ENCODE peak calls at places on chromosomes 4 and X, in seven cellular contexts. One of them, this sample, is unnamed.

GRCh38 chr4:1408418-1408817 is 2.2 kb upstream of the NKX1-1 start:
- DNase-seq in lower lobe of right lung: peak; percentile 29
- DNase-seq in naive thymus-derived CD4-positive, alpha-beta T cell: no peak
- DNase-seq in GM23248: no peak
- DNase-seq in SJCRH30: no peak
- DNase-seq in colonic mucosa: no peak
- DNase-seq in testis: no peak
- DNase-seq in this sample: no peak

GRCh38 chr4:11805837-11806236 is 377.1 kb upstream of the HS3ST1 start:
- DNase-seq in lower lobe of right lung: no peak
- DNase-seq in naive thymus-derived CD4-positive, alpha-beta T cell: no peak
- DNase-seq in GM23248: peak; percentile 2
- DNase-seq in SJCRH30: no peak
- DNase-seq in colonic mucosa: no peak
- DNase-seq in testis: no peak
- DNase-seq in this sample: no peak

GRCh38 chr4:6473264-6474052 is 1.0 kb upstream of the PPP2R2C start:
- DNase-seq in lower lobe of right lung: no peak
- DNase-seq in naive thymus-derived CD4-positive, alpha-beta T cell: no peak
- DNase-seq in GM23248: no peak
- DNase-seq in SJCRH30: no peak
- DNase-seq in colonic mucosa: peak; percentile 12
- DNase-seq in testis: no peak
- DNase-seq in this sample: no peak

GRCh38 chr4:163598028-163598427 is 103.5 kb downstream of the TMA16 start:
- DNase-seq in lower lobe of right lung: no peak
- DNase-seq in naive thymus-derived CD4-positive, alpha-beta T cell: no peak
- DNase-seq in GM23248: no peak
- DNase-seq in SJCRH30: no peak
- DNase-seq in colonic mucosa: no peak
- DNase-seq in testis: no peak
- DNase-seq in this sample: no peak

GRCh38 chr4:82372502-82372873 is 1.3 kb downstream of the HNRNPD start:
- DNase-seq in lower lobe of right lung: no peak
- DNase-seq in naive thymus-derived CD4-positive, alpha-beta T cell: peak; percentile 34
- DNase-seq in GM23248: peak; percentile 58
- DNase-seq in SJCRH30: peak; percentile 61
- DNase-seq in colonic mucosa: peak; percentile 66
- DNase-seq in testis: peak; percentile 73
- DNase-seq in this sample: peak; percentile 71

GRCh38 chrX:54808109-54808604 is 612 bp downstream of the MAGED2 start:
- DNase-seq in lower lobe of right lung: no peak
- DNase-seq in naive thymus-derived CD4-positive, alpha-beta T cell: no peak
- DNase-seq in GM23248: peak; percentile 53
- DNase-seq in SJCRH30: peak; percentile 76
- DNase-seq in colonic mucosa: peak; percentile 72
- DNase-seq in testis: peak; percentile 85
- DNase-seq in this sample: peak; percentile 61

GRCh38 chrX:97334850-97335249 is 451.1 kb downstream of the RPA4 start:
- DNase-seq in lower lobe of right lung: no peak
- DNase-seq in naive thymus-derived CD4-positive, alpha-beta T cell: no peak
- DNase-seq in GM23248: no peak
- DNase-seq in SJCRH30: no peak
- DNase-seq in colonic mucosa: no peak
- DNase-seq in testis: no peak
- DNase-seq in this sample: no peak

GRCh38 chr4:73223258-73223651 is 35.3 kb downstream of the ANKRD17 start:
- DNase-seq in lower lobe of right lung: no peak
- DNase-seq in naive thymus-derived CD4-positive, alpha-beta T cell: no peak
- DNase-seq in GM23248: no peak
- DNase-seq in SJCRH30: no peak
- DNase-seq in colonic mucosa: no peak
- DNase-seq in testis: no peak
- DNase-seq in this sample: no peak

GRCh38 chrX:35380808-35381700 is 417.1 kb upstream of the MAGEB16 start:
- DNase-seq in lower lobe of right lung: no peak
- DNase-seq in naive thymus-derived CD4-positive, alpha-beta T cell: no peak
- DNase-seq in GM23248: peak; percentile 28
- DNase-seq in SJCRH30: no peak
- DNase-seq in colonic mucosa: no peak
- DNase-seq in testis: peak; percentile 17
- DNase-seq in this sample: no peak

GRCh38 chrX:101260435-101260834 is 30.7 kb downstream of the TAF7L start:
- DNase-seq in lower lobe of right lung: no peak
- DNase-seq in naive thymus-derived CD4-positive, alpha-beta T cell: no peak
- DNase-seq in GM23248: peak; percentile 29
- DNase-seq in SJCRH30: no peak
- DNase-seq in colonic mucosa: no peak
- DNase-seq in testis: peak; percentile 48
- DNase-seq in this sample: no peak

GRCh38 chr4:52577285-52577968 is 81.7 kb downstream of the USP46 start:
- DNase-seq in lower lobe of right lung: no peak
- DNase-seq in naive thymus-derived CD4-positive, alpha-beta T cell: no peak
- DNase-seq in GM23248: peak; percentile 52
- DNase-seq in SJCRH30: no peak
- DNase-seq in colonic mucosa: no peak
- DNase-seq in testis: no peak
- DNase-seq in this sample: no peak

GRCh38 chr4:82739292-82740190 is 59.1 kb downstream of the SCD5 start:
- DNase-seq in lower lobe of right lung: peak; percentile 80
- DNase-seq in naive thymus-derived CD4-positive, alpha-beta T cell: peak; percentile 43
- DNase-seq in GM23248: peak; percentile 66
- DNase-seq in SJCRH30: peak; percentile 40
- DNase-seq in colonic mucosa: peak; percentile 81
- DNase-seq in testis: peak; percentile 64
- DNase-seq in this sample: no peak

GRCh38 chr4:75141162-75141561 is 208.2 kb downstream of the PARM1 start:
- DNase-seq in lower lobe of right lung: no peak
- DNase-seq in naive thymus-derived CD4-positive, alpha-beta T cell: no peak
- DNase-seq in GM23248: no peak
- DNase-seq in SJCRH30: peak; percentile 13
- DNase-seq in colonic mucosa: no peak
- DNase-seq in testis: no peak
- DNase-seq in this sample: no peak

GRCh38 chr4:47713156-47713834 is 124.6 kb downstream of the CORIN start:
- DNase-seq in lower lobe of right lung: no peak
- DNase-seq in naive thymus-derived CD4-positive, alpha-beta T cell: no peak
- DNase-seq in GM23248: no peak
- DNase-seq in SJCRH30: no peak
- DNase-seq in colonic mucosa: no peak
- DNase-seq in testis: no peak
- DNase-seq in this sample: no peak

GRCh38 chr4:39855909-39856512 is 121.7 kb downstream of the PDS5A start:
- DNase-seq in lower lobe of right lung: no peak
- DNase-seq in naive thymus-derived CD4-positive, alpha-beta T cell: no peak
- DNase-seq in GM23248: peak; percentile 53
- DNase-seq in SJCRH30: no peak
- DNase-seq in colonic mucosa: no peak
- DNase-seq in testis: no peak
- DNase-seq in this sample: no peak

GRCh38 chr4:19776021-19776459 is 475.7 kb upstream of the SLIT2 start:
- DNase-seq in lower lobe of right lung: no peak
- DNase-seq in naive thymus-derived CD4-positive, alpha-beta T cell: no peak
- DNase-seq in GM23248: peak; percentile 89
- DNase-seq in SJCRH30: no peak
- DNase-seq in colonic mucosa: no peak
- DNase-seq in testis: no peak
- DNase-seq in this sample: no peak

GRCh38 chrX:7204619-7205018 is 56.7 kb upstream of the PUDP start:
- DNase-seq in lower lobe of right lung: no peak
- DNase-seq in naive thymus-derived CD4-positive, alpha-beta T cell: no peak
- DNase-seq in GM23248: no peak
- DNase-seq in SJCRH30: no peak
- DNase-seq in colonic mucosa: no peak
- DNase-seq in testis: no peak
- DNase-seq in this sample: no peak

GRCh38 chr4:166458756-166459155 is 585.7 kb downstream of the TLL1 start:
- DNase-seq in lower lobe of right lung: no peak
- DNase-seq in naive thymus-derived CD4-positive, alpha-beta T cell: no peak
- DNase-seq in GM23248: peak; percentile 12
- DNase-seq in SJCRH30: no peak
- DNase-seq in colonic mucosa: no peak
- DNase-seq in testis: no peak
- DNase-seq in this sample: no peak

GRCh38 chr4:90419124-90419711 is 292.0 kb downstream of the CCSER1 start:
- DNase-seq in lower lobe of right lung: no peak
- DNase-seq in naive thymus-derived CD4-positive, alpha-beta T cell: no peak
- DNase-seq in GM23248: peak; percentile 37
- DNase-seq in SJCRH30: no peak
- DNase-seq in colonic mucosa: no peak
- DNase-seq in testis: no peak
- DNase-seq in this sample: no peak

GRCh38 chr4:14339715-14340114 is 662.6 kb upstream of the CPEB2 start:
- DNase-seq in lower lobe of right lung: no peak
- DNase-seq in naive thymus-derived CD4-positive, alpha-beta T cell: no peak
- DNase-seq in GM23248: no peak
- DNase-seq in SJCRH30: no peak
- DNase-seq in colonic mucosa: no peak
- DNase-seq in testis: no peak
- DNase-seq in this sample: no peak

GRCh38 chr4:14335872-14336271 is 666.4 kb upstream of the CPEB2 start:
- DNase-seq in lower lobe of right lung: no peak
- DNase-seq in naive thymus-derived CD4-positive, alpha-beta T cell: no peak
- DNase-seq in GM23248: no peak
- DNase-seq in SJCRH30: no peak
- DNase-seq in colonic mucosa: no peak
- DNase-seq in testis: no peak
- DNase-seq in this sample: no peak

GRCh38 chr4:14338866-14339265 is 663.4 kb upstream of the CPEB2 start:
- DNase-seq in lower lobe of right lung: no peak
- DNase-seq in naive thymus-derived CD4-positive, alpha-beta T cell: no peak
- DNase-seq in GM23248: no peak
- DNase-seq in SJCRH30: no peak
- DNase-seq in colonic mucosa: no peak
- DNase-seq in testis: no peak
- DNase-seq in this sample: no peak

GRCh38 chr4:14336656-14337055 is 665.6 kb upstream of the CPEB2 start:
- DNase-seq in lower lobe of right lung: no peak
- DNase-seq in naive thymus-derived CD4-positive, alpha-beta T cell: no peak
- DNase-seq in GM23248: no peak
- DNase-seq in SJCRH30: no peak
- DNase-seq in colonic mucosa: no peak
- DNase-seq in testis: no peak
- DNase-seq in this sample: no peak

GRCh38 chr4:14338206-14338605 is 664.1 kb upstream of the CPEB2 start:
- DNase-seq in lower lobe of right lung: no peak
- DNase-seq in naive thymus-derived CD4-positive, alpha-beta T cell: no peak
- DNase-seq in GM23248: peak; percentile 6
- DNase-seq in SJCRH30: no peak
- DNase-seq in colonic mucosa: no peak
- DNase-seq in testis: no peak
- DNase-seq in this sample: no peak
- H3K9me3 ChIP-seq in lower lobe of right lung: no peaks in the 10 kb centered on the region
- H3K9me3 ChIP-seq in naive thymus-derived CD4-positive, alpha-beta T cell: no peaks in the 10 kb centered on the region
- H3K9me3 ChIP-seq in GM23248: no peaks in the 10 kb centered on the region
- H3K9me3 ChIP-seq in SJCRH30: no peaks in the 10 kb centered on the region
- H3K9me3 ChIP-seq in colonic mucosa: no peaks in the 10 kb centered on the region
- H3K9me3 ChIP-seq in testis: no peaks in the 10 kb centered on the region
- H3K9me3 ChIP-seq in this sample: no peaks in the 10 kb centered on the region

DNA sequence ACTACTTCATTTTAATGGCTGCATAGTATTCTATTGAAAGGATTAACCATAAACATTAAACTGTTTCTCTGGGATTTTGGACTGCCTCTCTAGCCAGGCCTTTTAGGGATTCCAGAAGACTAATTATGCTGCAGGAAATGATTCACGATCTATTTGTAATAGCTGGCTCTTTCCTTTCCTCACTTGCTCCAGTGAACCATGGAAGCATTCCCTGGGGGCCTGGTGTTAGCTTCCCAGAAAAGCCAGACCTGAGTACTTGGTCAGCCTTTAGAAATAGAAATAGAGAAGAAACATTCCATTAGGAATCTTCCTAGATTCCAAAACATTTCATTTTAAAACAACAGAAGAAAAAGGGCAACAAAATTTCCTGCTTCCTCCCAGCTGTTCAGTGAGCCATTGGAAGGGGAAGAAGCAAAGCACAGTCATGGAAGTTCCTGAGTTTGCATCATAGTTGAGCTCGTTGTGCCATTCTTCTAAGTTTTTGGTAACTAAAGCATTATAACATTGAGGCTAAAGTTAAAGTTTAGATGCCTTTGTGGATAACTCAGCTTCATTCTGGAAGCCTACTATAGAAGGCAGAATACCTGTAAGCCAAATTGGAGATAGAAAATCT is 83.5 kb downstream of the NPNT start:
- DNase-seq in lower lobe of right lung: no peak
- DNase-seq in naive thymus-derived CD4-positive, alpha-beta T cell: no peak
- DNase-seq in GM23248: peak; percentile 85
- DNase-seq in SJCRH30: peak; percentile 17
- DNase-seq in colonic mucosa: no peak
- DNase-seq in testis: no peak
- DNase-seq in this sample: no peak
- H3K4me3 ChIP-seq in lower lobe of right lung: no peak overlapping the region
- H3K4me3 ChIP-seq in naive thymus-derived CD4-positive, alpha-beta T cell: no peak overlapping the region
- H3K4me3 ChIP-seq in GM23248: no peak overlapping the region
- H3K4me3 ChIP-seq in SJCRH30: no peak overlapping the region
- H3K4me3 ChIP-seq in colonic mucosa: no peak overlapping the region
- H3K4me3 ChIP-seq in testis: no peak overlapping the region
- H3K4me3 ChIP-seq in this sample: no peak overlapping the region

GRCh38 chr4:10438924-10439323 is 18.3 kb downstream of the ZNF518B start:
- DNase-seq in lower lobe of right lung: no peak
- DNase-seq in naive thymus-derived CD4-positive, alpha-beta T cell: no peak
- DNase-seq in GM23248: no peak
- DNase-seq in SJCRH30: no peak
- DNase-seq in colonic mucosa: no peak
- DNase-seq in testis: no peak
- DNase-seq in this sample: no peak

GRCh38 chr4:10437735-10438134 is 19.5 kb downstream of the ZNF518B start:
- DNase-seq in lower lobe of right lung: no peak
- DNase-seq in naive thymus-derived CD4-positive, alpha-beta T cell: no peak
- DNase-seq in GM23248: peak; percentile 13
- DNase-seq in SJCRH30: no peak
- DNase-seq in colonic mucosa: no peak
- DNase-seq in testis: no peak
- DNase-seq in this sample: no peak

GRCh38 chr4:10441512-10441911 is 15.7 kb downstream of the ZNF518B start:
- DNase-seq in lower lobe of right lung: no peak
- DNase-seq in naive thymus-derived CD4-positive, alpha-beta T cell: no peak
- DNase-seq in GM23248: no peak
- DNase-seq in SJCRH30: no peak
- DNase-seq in colonic mucosa: no peak
- DNase-seq in testis: no peak
- DNase-seq in this sample: no peak

DNA sequence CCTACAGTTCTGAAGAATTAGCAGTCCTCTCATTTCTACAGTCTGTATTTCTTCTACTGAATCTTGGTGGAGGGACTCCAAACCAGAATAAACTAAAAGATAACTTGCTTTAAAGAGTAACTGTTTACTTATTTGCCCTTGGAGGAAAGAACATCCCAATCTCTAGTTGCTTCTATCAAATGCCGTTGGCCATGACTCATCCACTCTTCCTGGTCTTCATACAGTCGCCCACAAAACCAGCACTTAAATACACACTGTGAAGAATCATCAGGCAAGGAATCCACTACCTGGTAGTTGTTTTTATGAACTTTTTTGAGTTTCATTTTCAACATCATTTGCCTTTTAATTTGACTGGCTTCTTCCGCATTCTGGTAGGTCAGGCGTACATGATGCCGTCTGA is 14.2 kb downstream of the ZNF518B start:
- DNase-seq in lower lobe of right lung: no peak
- DNase-seq in naive thymus-derived CD4-positive, alpha-beta T cell: no peak
- DNase-seq in GM23248: no peak
- DNase-seq in SJCRH30: no peak
- DNase-seq in colonic mucosa: no peak
- DNase-seq in testis: no peak
- DNase-seq in this sample: no peak
- H3K9me3 ChIP-seq in lower lobe of right lung: peaks cover 39% of the 10 kb centered on the region
- H3K9me3 ChIP-seq in naive thymus-derived CD4-positive, alpha-beta T cell: peaks cover 60% of the 10 kb centered on the region
- H3K9me3 ChIP-seq in GM23248: no peaks in the 10 kb centered on the region
- H3K9me3 ChIP-seq in SJCRH30: no peaks in the 10 kb centered on the region
- H3K9me3 ChIP-seq in colonic mucosa: no peaks in the 10 kb centered on the region
- H3K9me3 ChIP-seq in testis: no peaks in the 10 kb centered on the region
- H3K9me3 ChIP-seq in this sample: no peaks in the 10 kb centered on the region

GRCh38 chr4:186819357-186820086 is 95.9 kb upstream of the FAT1 start:
- DNase-seq in lower lobe of right lung: no peak
- DNase-seq in naive thymus-derived CD4-positive, alpha-beta T cell: no peak
- DNase-seq in GM23248: no peak
- DNase-seq in SJCRH30: no peak
- DNase-seq in colonic mucosa: no peak
- DNase-seq in testis: no peak
- DNase-seq in this sample: no peak
- H3K4me3 ChIP-seq in lower lobe of right lung: no peak overlapping the region
- H3K4me3 ChIP-seq in naive thymus-derived CD4-positive, alpha-beta T cell: no peak overlapping the region
- H3K4me3 ChIP-seq in GM23248: no peak overlapping the region
- H3K4me3 ChIP-seq in SJCRH30: no peak overlapping the region
- H3K4me3 ChIP-seq in colonic mucosa: no peak overlapping the region
- H3K4me3 ChIP-seq in testis: no peak overlapping the region
- H3K4me3 ChIP-seq in this sample: no peak overlapping the region